ENCODE peak calls at places on chromosome 11, in eight cellular contexts. B is cardiac fibroblast, E is neural progenitor cell, C is fibroblast of villous mesenchyme, L is fibroblast of mammary gland, S is kidney, M is upper lobe of right lung, D is cardiac muscle cell. T is an unnamed sample.

GRCh38 chr11:115665345-115665901 is 161.2 kb upstream of the CADM1 start:
- DNase-seq in E (peak), B (no peak), L (no peak), C (no peak), S (no peak), M (no peak), D (no peak), T (no peak)

GRCh38 chr11:15819679-15820286 is 536.6 kb downstream of the SOX6 start:
- DNase-seq in D (peak), L (peak), B (peak), C (peak), S (peak), M (peak), E (peak), T (no peak)

GRCh38 chr11:46238078-46238966 is 39.1 kb upstream of the CREB3L1 start:
- DNase-seq in C (peak), S (peak), D (peak), M (peak), E (peak), L (peak), B (peak), T (no peak)

GRCh38 chr11:9831122-9831521 is 167.2 kb downstream of the SWAP70 start:
- DNase-seq in C (no peak), M (no peak), S (no peak), L (no peak), E (no peak), D (no peak), B (no peak), T (no peak)

GRCh38 chr11:111602865-111603632 is 800 bp downstream of the SIK2 start:
- DNase-seq in M (no peak), B (peak), E (peak), C (peak), S (no peak), D (peak), L (peak), T (no peak)

GRCh38 chr11:15055620-15056356 is 17.6 kb upstream of the CALCB start:
- DNase-seq in L (peak), D (no peak), S (no peak), C (no peak), B (no peak), M (no peak), E (no peak), T (no peak)

GRCh38 chr11:10388574-10388973 is 66.5 kb upstream of the AMPD3 start:
- DNase-seq in B (peak), S (no peak), M (no peak), E (no peak), C (no peak), L (no peak), D (peak), T (no peak)

GRCh38 chr11:8808226-8808585 is 102.8 kb upstream of the AKIP1 start:
- DNase-seq in C (peak), M (no peak), B (no peak), D (no peak), L (no peak), E (no peak), S (no peak), T (no peak)

GRCh38 chr11:3202305-3202704 is 16.3 kb downstream of the MRGPRG start:
- DNase-seq in E (no peak), M (no peak), L (no peak), S (no peak), B (no peak), C (no peak), D (no peak), T (no peak)

GRCh38 chr11:120515186-120515723 is 3.7 kb downstream of the GRIK4 start:
- DNase-seq in E (no peak), L (no peak), S (no peak), B (no peak), C (no peak), D (no peak), M (peak), T (no peak)

GRCh38 chr11:5291207-5291838 is 10.4 kb downstream of the OR51B4 start:
- DNase-seq in E (peak), M (no peak), B (peak), L (peak), C (peak), D (peak), S (no peak), T (no peak)

GRCh38 chr11:73982595-73982989 is at the start of gene UCP2:
- DNase-seq in M (peak), E (peak), D (peak), C (peak), L (no peak), B (peak), S (peak), T (no peak)

GRCh38 chr11:127098684-127099083 is 98.1 kb upstream of the KIRREL3 start:
- DNase-seq in D (no peak), L (no peak), E (peak), B (no peak), M (no peak), S (no peak), C (no peak), T (no peak)

GRCh38 chr11:32829680-32830412 is at the start of gene PRRG4:
- DNase-seq in L (peak), C (peak), S (peak), B (peak), D (peak), M (peak), E (peak), T (no peak)

GRCh38 chr11:2740275-2740940 is 40.6 kb upstream of the KCNQ1OT1 start:
- DNase-seq in S (peak), C (no peak), M (no peak), E (no peak), B (no peak), D (no peak), L (no peak), T (no peak)

GRCh38 chr11:17939542-17939941 is 73.3 kb downstream of the SERGEF start:
- DNase-seq in E (no peak), D (no peak), S (no peak), M (no peak), C (no peak), B (no peak), L (no peak), T (no peak)

GRCh38 chr11:108121274-108122155 is at the start of gene ACAT1:
- DNase-seq in M (peak), B (peak), D (peak), L (peak), E (peak), S (peak), C (peak), T (no peak)
- TF ChIP-seq CTCF in M (peak), B (peak), D (no peak), L (no peak), E (peak), S (no peak), C (peak), T (peak)

DNA sequence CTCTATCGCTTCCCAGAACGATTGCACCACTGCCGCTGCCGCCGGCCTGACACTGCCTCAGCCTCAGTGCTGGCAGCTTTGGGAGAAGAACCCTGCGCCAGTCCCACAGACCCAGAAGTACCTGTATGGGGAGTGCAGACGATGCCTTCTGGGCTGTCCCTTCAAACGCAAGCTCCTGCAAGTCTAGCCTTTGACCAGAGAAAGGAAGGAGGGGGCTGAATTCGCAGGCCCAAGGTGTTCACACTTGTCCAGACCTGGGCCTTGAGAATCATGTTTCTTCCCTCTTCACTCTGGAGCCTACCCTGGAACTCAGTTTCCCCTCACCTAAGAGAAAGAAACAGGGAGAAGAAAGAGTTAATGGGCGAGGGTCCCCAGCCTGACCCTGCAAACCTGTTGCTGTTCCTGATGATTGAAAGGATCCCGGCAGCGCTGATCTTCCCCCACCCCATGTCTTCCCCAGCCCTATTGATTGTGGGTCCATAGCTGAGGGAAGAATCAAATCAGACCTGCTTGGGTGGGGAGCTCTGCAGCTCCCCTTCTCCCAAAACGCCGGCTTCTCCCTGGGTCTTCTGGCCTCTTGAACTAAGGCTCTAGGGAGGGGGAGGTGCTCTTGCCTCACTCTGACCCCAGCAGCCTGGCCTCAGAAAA is 786 bp upstream of the MCAM start:
- DNase-seq in D (peak), B (peak), M (no peak), L (no peak), C (no peak), S (no peak), E (no peak), T (no peak)
- H3K4me3 ChIP-seq in D (peak), B (peak), M (peak), L (no peak), C (no peak), S (no peak), E (peak), T (peak)

DNA sequence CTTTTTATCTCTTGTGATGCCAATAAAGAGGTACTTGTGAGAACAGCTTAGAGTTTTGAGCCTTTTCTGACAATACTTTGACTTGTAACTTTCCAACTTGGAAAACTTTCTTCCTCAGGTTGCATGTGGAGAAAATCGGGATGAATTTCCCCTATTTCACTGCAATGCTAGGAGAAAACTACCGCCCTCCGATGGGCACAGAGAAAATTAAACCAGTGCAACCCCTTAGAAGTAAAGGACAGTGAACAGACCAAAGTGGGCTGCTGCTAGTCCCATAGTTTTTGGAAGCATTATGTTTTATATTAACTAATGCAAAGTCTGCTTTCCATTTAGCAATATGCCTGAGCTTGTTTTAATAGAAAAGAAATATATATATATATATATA is 195.5 kb upstream of the RAG2 start:
- DNase-seq in M (no peak), E (peak), B (no peak), L (no peak), D (no peak), C (no peak), S (no peak), T (no peak)
- TF ChIP-seq CTCF in M (peak), E (peak), B (no peak), L (no peak), D (peak), C (no peak), S (no peak), T (no peak)

DNA sequence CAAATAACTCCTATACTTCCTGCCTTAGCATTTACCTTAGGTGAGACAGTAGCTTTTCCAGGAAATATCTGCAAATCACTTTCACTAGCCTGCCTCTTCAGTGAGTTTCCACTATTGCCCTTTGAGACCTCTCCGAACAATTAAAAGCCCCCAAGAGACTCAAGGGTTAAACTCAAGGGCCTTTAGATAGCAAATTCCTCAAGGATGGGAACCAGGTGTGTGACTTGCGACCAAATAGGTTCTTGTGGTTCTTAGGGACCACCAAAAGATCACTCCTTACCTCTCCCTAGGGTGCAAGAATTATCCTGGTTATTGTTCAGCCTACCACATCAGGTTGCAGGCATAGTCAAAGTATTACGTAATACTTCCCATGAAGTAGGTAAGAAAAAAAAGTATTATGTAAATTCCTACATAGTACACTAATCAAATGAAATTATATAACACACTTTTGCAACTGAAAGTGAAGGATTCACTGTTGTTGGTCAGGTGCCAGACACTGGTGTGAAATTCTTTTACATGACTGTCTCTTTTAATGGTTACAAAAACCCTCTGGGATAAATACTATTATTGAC is 1.4 kb upstream of the RDX start:
- DNase-seq in M (no peak), E (no peak), L (no peak), S (no peak), C (peak), D (peak), B (no peak), T (no peak)
- H3K4me3 ChIP-seq in M (no peak), E (no peak), L (no peak), S (no peak), C (no peak), D (no peak), B (no peak), T (no peak)

DNA sequence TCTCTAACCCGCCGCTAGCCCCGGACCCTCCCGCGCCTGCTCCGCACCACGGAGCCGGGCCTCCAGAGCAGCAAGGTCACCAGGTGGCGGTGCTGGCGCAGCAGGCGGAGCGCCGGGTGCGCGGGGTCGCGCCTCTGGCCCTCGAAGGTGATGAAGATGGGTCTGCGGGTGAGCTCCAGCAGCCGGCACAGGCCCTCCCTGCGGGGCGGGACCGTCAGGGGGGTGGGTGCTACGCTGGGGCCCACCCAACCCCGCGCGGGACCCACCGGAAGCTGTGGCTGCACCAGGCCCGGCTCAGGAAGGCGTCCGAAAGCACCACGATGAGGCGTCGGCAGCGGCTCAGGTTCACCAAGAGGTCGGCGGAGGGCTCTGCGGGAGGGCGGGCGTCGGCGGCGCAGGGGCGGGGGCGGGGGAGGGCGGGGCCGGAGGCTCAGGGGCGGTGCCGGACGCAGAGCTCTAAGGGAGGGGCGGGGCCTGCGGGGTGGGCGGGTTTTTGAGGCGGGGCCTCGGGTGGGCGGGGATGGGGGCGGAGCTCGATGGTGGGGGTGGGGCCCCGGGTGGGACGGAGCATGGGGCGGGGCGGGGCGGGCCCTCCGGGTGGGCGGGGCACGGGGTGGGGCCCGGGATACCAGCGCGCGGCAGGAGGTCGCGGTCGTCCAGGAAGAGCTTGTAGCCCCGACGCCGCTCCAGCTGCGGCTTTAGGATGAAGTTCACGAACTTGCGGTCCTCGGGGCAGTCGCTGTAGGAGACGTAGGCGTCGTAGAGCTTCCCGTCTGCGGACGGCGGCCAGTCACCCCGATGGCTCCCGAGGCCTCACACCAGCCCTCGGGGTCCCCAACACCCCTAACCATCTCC is 7.8 kb downstream of the SIGIRR start:
- DNase-seq in M (peak), L (peak), B (peak), D (peak), C (peak), E (peak), S (peak), T (no peak)
- TF ChIP-seq CTCF in M (peak), L (no peak), B (no peak), D (peak), C (peak), E (no peak), S (peak), T (no peak)

GRCh38 chr11:6646040-6646439 is 9.6 kb downstream of the DCHS1 start:
- DNase-seq in D (peak), C (peak), S (peak), E (no peak), B (peak), L (peak), M (no peak), T (no peak)
- H3K4me3 ChIP-seq in D (no peak), C (peak), S (no peak), E (no peak), B (no peak), L (peak), M (no peak), T (peak)